ENCODE peak calls at places on chromosomes 11 and 22, in six cellular contexts. C is colonic mucosa, U is mesenchymal stem cell, Z is trophoblast cell, D is PC-3, R is fibroblast of lung. T is an unnamed sample.

GRCh38 chr11:65871811-65872548 is 620 bp downstream of the EFEMP2 start:
- DNase-seq in C (no peak), U (peak), Z (no peak), D (no peak), R (peak), T (no peak)

GRCh38 chr22:48780597-48781277 is 1046.9 kb downstream of the BRD1 start:
- DNase-seq in C (no peak), U (no peak), Z (no peak), D (no peak), R (no peak), T (no peak)

GRCh38 chr11:123195182-123196059 is at the start of gene CLMP:
- DNase-seq in C (peak), U (peak), Z (no peak), D (peak), R (peak), T (no peak)

GRCh38 chr11:122843281-122844150 is 5.2 kb downstream of the CRTAM start:
- DNase-seq in C (no peak), U (no peak), Z (no peak), D (no peak), R (no peak), T (no peak)

GRCh38 chr22:49040754-49041467 is 786.8 kb downstream of the BRD1 start:
- DNase-seq in C (no peak), U (no peak), Z (no peak), D (no peak), R (no peak), T (no peak)

GRCh38 chr11:7578276-7578955 is 64.6 kb downstream of the PPFIBP2 start:
- DNase-seq in C (no peak), U (no peak), Z (no peak), D (no peak), R (no peak), T (no peak)

GRCh38 chr11:115552151-115552550 is 47.9 kb upstream of the CADM1 start:
- DNase-seq in C (no peak), U (no peak), Z (no peak), D (no peak), R (no peak), T (no peak)

GRCh38 chr11:46352063-46352841 is 5.0 kb downstream of the DGKZ start:
- DNase-seq in C (no peak), U (peak), Z (peak), D (peak), R (no peak), T (no peak)

GRCh38 chr11:7547687-7548086 is 33.9 kb downstream of the PPFIBP2 start:
- DNase-seq in C (no peak), U (no peak), Z (no peak), D (no peak), R (no peak), T (no peak)

GRCh38 chr11:74086242-74086884 is 77.5 kb upstream of the UCP3 start:
- DNase-seq in C (no peak), U (no peak), Z (no peak), D (no peak), R (peak), T (no peak)

GRCh38 chr11:119671048-119671447 is 58.0 kb downstream of the NECTIN1 start:
- DNase-seq in C (peak), U (peak), Z (no peak), D (no peak), R (peak), T (no peak)

GRCh38 chr11:76008474-76008873 is 193.5 kb downstream of the UVRAG start:
- DNase-seq in C (no peak), U (peak), Z (no peak), D (peak), R (peak), T (no peak)

GRCh38 chr11:101866619-101867491 is 48.0 kb upstream of the CEP126 start:
- DNase-seq in C (no peak), U (peak), Z (peak), D (peak), R (peak), T (no peak)

GRCh38 chr11:65506770-65507485 is 8.1 kb downstream of the MALAT1 start:
- DNase-seq in C (peak), U (peak), Z (peak), D (peak), R (no peak), T (no peak)

GRCh38 chr11:93133710-93134109 is 64.1 kb downstream of the SLC36A4 start:
- DNase-seq in C (no peak), U (peak), Z (peak), D (no peak), R (peak), T (no peak)

GRCh38 chr11:12434255-12434654 is 56.9 kb downstream of the PARVA start:
- DNase-seq in C (no peak), U (peak), Z (no peak), D (no peak), R (peak), T (no peak)

GRCh38 chr11:59556883-59557205 is 45.5 kb downstream of the OR4D9 start:
- DNase-seq in C (no peak), U (peak), Z (no peak), D (peak), R (peak), T (no peak)
- H3K9ac ChIP-seq in C (no peak), U (peak), Z (no peak), D (no peak), R (no peak), T (peak)

DNA sequence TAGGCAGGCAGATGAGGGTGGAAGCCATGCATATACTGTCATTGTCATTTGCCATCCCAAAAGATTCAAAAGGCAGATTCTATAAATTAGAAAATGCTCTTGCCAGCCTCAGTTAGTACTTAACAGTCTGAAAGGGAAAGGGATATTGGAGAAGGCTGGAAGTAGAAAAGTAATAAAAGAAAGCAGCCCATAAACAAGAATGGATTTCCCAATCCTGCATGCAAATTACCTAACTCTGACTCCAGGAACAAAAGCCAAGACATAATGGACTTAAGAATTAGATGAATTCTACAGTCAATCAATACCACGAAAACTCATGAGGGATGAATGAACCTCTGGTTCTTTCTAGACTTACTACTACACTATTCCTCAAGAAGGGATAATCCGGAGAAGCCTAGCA is 5.9 kb downstream of the PAK1 start:
- DNase-seq in C (no peak), U (peak), Z (no peak), D (no peak), R (no peak), T (no peak)
- H3K9ac ChIP-seq in C (no peak), U (no peak), Z (no peak), D (no peak), R (no peak), T (no peak)

DNA sequence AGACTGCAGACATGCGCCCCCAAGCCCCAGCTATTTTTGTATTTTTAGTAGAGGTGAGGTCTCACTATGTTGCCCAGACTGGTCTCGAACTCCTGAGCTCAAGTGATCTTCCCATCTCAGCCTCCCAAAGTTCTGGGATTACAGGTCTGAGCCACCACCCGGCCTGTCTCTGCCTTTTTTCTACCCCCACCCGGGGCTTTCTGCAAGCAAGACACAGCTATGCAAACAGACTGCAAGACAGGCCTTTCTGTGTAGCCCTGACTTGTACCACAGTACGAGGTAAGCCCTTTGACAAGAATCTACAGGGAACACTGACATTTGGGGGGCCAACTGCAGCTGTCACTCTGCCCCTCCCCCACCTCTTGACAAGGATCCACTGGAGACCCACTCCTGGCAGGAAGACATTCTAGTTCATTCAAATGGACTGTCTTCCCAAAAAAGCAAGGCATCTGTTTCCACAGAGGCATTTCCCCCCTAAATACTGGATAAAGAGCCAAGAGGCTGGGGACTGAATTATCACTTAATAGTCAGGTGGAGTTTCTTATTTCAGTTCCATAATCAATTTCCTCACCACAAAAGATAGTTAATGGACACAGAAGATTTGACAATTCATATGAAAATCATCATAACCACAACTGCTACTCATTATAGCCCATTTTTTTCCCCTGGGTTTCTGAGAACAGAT is 118.2 kb downstream of the ABTB2 start:
- DNase-seq in C (no peak), U (no peak), Z (no peak), D (no peak), R (no peak), T (no peak)
- H3K9ac ChIP-seq in C (no peak), U (no peak), Z (no peak), D (no peak), R (no peak), T (no peak)

GRCh38 chr11:57481315-57481714 is 21.0 kb downstream of the RTN4RL2 start:
- DNase-seq in C (no peak), U (no peak), Z (no peak), D (no peak), R (no peak), T (no peak)

GRCh38 chr11:57481915-57482781 is 21.8 kb downstream of the RTN4RL2 start:
- DNase-seq in C (no peak), U (no peak), Z (no peak), D (no peak), R (no peak), T (no peak)

GRCh38 chr11:57484141-57484710 is 23.9 kb downstream of the RTN4RL2 start:
- DNase-seq in C (no peak), U (no peak), Z (no peak), D (no peak), R (no peak), T (no peak)

GRCh38 chr11:57483570-57483934 is 23.2 kb downstream of the RTN4RL2 start:
- DNase-seq in C (no peak), U (no peak), Z (no peak), D (no peak), R (no peak), T (no peak)

GRCh38 chr11:57482782-57483569 is 22.6 kb downstream of the RTN4RL2 start:
- DNase-seq in C (no peak), U (peak), Z (no peak), D (peak), R (no peak), T (no peak)
- H3K9ac ChIP-seq in C (no peak), U (peak), Z (no peak), D (no peak), R (no peak), T (peak)

GRCh38 chr11:82974135-82974534 is 72.6 kb downstream of the DDIAS start:
- DNase-seq in C (no peak), U (no peak), Z (no peak), D (no peak), R (no peak), T (no peak)

GRCh38 chr11:82967381-82967780 is 65.8 kb downstream of the DDIAS start:
- DNase-seq in C (no peak), U (no peak), Z (no peak), D (no peak), R (no peak), T (no peak)

GRCh38 chr11:82972103-82972502 is 70.6 kb downstream of the DDIAS start:
- DNase-seq in C (no peak), U (no peak), Z (no peak), D (no peak), R (no peak), T (no peak)

GRCh38 chr11:82969811-82970210 is 68.3 kb downstream of the DDIAS start:
- DNase-seq in C (no peak), U (no peak), Z (no peak), D (no peak), R (no peak), T (no peak)
- H3K9ac ChIP-seq in C (no peak), U (no peak), Z (no peak), D (no peak), R (no peak), T (no peak)

DNA sequence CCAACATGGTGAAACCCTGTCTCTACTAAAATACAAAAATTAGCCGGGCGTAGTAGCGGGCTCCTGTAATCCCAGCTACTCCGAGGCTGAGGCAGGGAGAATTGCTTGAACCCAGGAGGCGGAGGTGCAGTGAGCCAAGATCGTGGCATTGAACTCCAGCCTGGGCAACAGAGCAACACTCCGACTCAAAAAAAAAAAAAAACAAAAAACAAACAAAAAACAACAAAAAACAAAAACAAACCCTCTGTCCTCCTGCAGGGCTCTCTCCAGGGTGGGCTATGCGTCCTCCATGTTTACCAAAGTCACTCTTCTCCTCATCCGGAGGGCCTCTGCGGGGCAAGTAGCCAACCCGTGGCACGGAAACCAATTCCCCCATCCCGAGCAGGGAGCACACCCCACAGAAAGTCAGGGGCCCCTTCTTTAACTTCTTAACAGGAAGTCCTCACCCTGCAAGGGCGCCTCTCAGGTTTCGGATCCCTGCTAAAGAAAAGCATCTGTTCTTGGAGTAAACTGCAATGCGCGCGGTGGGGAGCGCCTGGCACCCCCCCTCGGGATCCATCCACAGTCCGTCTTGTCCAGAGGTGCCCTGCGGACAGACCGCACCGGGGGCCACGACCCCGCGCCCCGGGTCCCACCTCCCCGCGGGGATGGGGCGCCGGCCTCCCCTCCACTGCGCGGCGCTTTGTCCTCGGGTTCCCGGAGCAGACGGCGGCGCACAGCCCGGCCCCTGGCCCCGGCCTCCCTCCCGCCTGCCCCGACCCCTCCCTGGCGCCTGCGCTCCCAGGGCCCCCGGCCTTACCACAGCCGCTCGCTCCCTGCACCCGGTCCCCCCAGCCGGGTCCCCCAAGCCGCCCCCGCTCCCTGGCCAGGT is 712 bp downstream of the CERK start:
- DNase-seq in C (no peak), U (peak), Z (no peak), D (peak), R (peak), T (no peak)
- H3K9ac ChIP-seq in C (peak), U (peak), Z (peak), D (peak), R (peak), T (peak)

DNA sequence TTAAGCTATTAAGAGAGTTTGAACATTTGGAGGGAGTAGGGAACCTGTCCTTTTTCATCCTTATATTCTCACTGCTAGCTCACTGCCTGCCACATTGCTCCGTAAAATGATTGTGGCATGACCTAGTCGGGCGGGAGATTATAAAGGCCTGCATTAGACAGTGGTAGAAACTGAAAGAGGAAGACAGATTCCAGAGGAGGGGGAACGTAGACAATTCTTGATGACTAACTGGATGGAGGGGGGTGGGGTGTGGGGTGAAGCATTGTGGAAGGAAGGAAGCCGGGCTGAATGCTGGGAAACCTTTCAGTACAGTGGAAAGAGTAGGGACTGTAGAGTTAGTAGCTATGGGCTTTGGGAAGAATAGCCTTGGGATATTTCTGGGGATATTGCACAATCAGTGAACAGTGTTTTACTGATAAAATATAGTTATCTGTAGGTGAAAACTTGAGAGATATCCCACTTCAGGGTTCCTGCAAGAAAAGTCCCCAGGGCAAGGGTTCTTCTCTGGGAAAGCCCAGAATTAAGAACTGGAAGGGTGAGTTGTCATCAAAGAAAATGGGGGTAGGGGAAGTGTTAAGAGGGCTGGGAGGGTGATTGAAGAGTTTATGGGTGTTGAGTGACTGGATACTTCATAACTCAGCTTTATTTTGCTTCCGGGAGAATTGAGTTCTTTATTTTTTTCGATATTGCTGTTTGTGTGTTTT is 2.1 kb downstream of the MED15 start:
- DNase-seq in C (peak), U (peak), Z (peak), D (peak), R (peak), T (no peak)
- H3K9ac ChIP-seq in C (peak), U (peak), Z (no peak), D (peak), R (peak), T (peak)

GRCh38 chr11:78420255-78420764 is 2.7 kb upstream of the GAB2 start:
- DNase-seq in C (peak), U (peak), Z (no peak), D (peak), R (peak), T (peak)

GRCh38 chr11:78417175-78417887 is at the start of gene GAB2:
- DNase-seq in C (peak), U (no peak), Z (peak), D (peak), R (no peak), T (no peak)

GRCh38 chr11:78419327-78419726 is 1.7 kb upstream of the GAB2 start:
- DNase-seq in C (peak), U (peak), Z (peak), D (peak), R (peak), T (no peak)

GRCh38 chr11:78417888-78418583 is 416 bp upstream of the GAB2 start:
- DNase-seq in C (peak), U (peak), Z (peak), D (peak), R (peak), T (no peak)

DNA sequence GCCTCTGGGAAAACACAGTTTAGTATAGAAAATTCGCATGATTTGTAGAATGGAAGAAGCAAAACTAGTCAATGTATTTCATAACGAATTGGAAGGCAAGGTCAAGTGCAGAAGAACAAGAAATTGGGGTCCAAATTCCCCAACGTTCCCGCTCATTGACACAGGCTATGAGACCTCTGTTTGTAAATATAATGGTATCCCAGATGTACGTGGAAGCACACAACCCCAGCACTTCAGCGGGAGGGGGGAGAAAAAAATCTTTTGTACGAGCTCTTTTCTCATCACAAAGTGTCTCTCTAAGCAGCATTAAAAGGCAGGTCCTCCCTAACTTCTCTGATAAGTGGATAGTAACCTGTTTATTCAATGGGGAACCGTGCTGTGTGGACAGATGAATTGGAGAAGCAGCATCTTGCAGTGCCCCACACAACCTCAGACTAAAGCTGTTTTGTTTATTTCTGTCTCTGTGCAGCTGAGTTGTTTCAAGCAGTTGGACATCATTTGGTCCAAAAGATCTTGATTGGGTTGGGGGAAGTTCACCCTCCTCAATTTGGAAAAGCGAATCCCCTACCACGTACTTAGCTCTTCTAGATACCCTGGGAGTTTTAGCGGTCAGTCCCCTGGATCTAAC is 1.1 kb upstream of the GAB2 start:
- DNase-seq in C (no peak), U (no peak), Z (no peak), D (no peak), R (no peak), T (no peak)
- H3K9ac ChIP-seq in C (peak), U (peak), Z (no peak), D (no peak), R (no peak), T (peak)

GRCh38 chr11:38693306-38693705 is 2095.3 kb upstream of the RAG2 start:
- DNase-seq in C (no peak), U (no peak), Z (no peak), D (no peak), R (no peak), T (no peak)
- H3K9ac ChIP-seq in C (no peak), U (no peak), Z (no peak), D (no peak), R (no peak), T (no peak)

GRCh38 chr11:117269856-117270255 is 21.3 kb upstream of the BACE1-AS start:
- DNase-seq in C (no peak), U (no peak), Z (no peak), D (no peak), R (no peak), T (no peak)
- H3K9ac ChIP-seq in C (no peak), U (no peak), Z (no peak), D (no peak), R (no peak), T (no peak)